ENCODE peak calls at places on chromosomes 5 and 9, in four cellular contexts. I is GM12878, Z is HepG2, Q is K562. J is an unnamed sample.

GRCh38 chr9:70600479-70600878 is 186.0 kb upstream of the KLF9 start:
- DNase-seq in Z (no peak), I (no peak), Q (no peak), J (no peak)

GRCh38 chr9:114124138-114124537 is 25.0 kb upstream of the KIF12 start:
- DNase-seq in Z (no peak), Q (no peak), I (no peak), J (no peak)

GRCh38 chr5:144638802-144639201 is 468.1 kb downstream of the KCTD16 start:
- DNase-seq in Q (no peak), Z (no peak), I (no peak), J (no peak)

GRCh38 chr5:71807909-71808308 is 88.8 kb downstream of the CARTPT start:
- DNase-seq in Q (no peak), Z (no peak), I (no peak), J (no peak)

GRCh38 chr9:29556317-29556716 is 1983.0 kb upstream of the C9orf72 start:
- DNase-seq in I (no peak), Q (no peak), Z (no peak), J (no peak)

GRCh38 chr5:57779383-57780223 is 297.0 kb upstream of the ACTBL2 start:
- DNase-seq in I (no peak), Z (peak; percentile 49), Q (peak; percentile 48), J (peak; percentile 32)

GRCh38 chr5:16656561-16657191 is 39.9 kb upstream of the RETREG1 start:
- DNase-seq in Z (no peak), I (no peak), Q (no peak), J (no peak)

GRCh38 chr9:83649080-83649479 is 26.1 kb downstream of the IDNK start:
- DNase-seq in Z (peak; percentile 51), Q (peak; percentile 72), I (no peak), J (peak; percentile 84)

GRCh38 chr9:129322641-129323375 is 144.7 kb upstream of the IER5L start:
- DNase-seq in I (no peak), Z (no peak), Q (no peak), J (no peak)

GRCh38 chr9:129323376-129323998 is 145.4 kb upstream of the IER5L start:
- DNase-seq in I (no peak), Z (no peak), Q (no peak), J (no peak)

GRCh38 chr9:129324808-129325491 is 146.9 kb upstream of the IER5L start:
- DNase-seq in Z (no peak), Q (no peak), I (no peak), J (no peak)

GRCh38 chr9:129322022-129322621 is 144.1 kb upstream of the IER5L start:
- DNase-seq in Q (no peak), Z (no peak), I (no peak), J (no peak)

GRCh38 chr9:129323999-129324553 is 146.0 kb upstream of the IER5L start:
- DNase-seq in I (no peak), Z (peak; percentile 44), Q (no peak), J (no peak)
- TF ChIP-seq FOXM1 in I (no peak), Z (no peak), Q (no peak), J (no peak)

GRCh38 chr5:111310713-111311620 is 86.8 kb downstream of the CAMK4 start:
- DNase-seq in Z (no peak), I (no peak), Q (no peak), J (no peak)
- TF ChIP-seq FOXM1 in Z (no peak), I (no peak), Q (no peak), J (no peak)

GRCh38 chr9:112443200-112443599 is 43.4 kb upstream of the KIAA1958 start:
- DNase-seq in Z (peak; percentile 16), I (no peak), Q (peak; percentile 37), J (no peak)
- TF ChIP-seq FOXM1 in Z (no peak), I (no peak), Q (no peak), J (no peak)

GRCh38 chr5:59793000-59793399 is 100.5 kb downstream of the PDE4D start:
- DNase-seq in I (no peak), Q (no peak), Z (peak; percentile 10), J (no peak)
- TF ChIP-seq FOXM1 in I (no peak), Q (no peak), Z (no peak), J (no peak)

GRCh38 chr9:133141833-133142594 is 21.0 kb upstream of the RALGDS start:
- DNase-seq in Z (no peak), Q (no peak), I (no peak), J (no peak)
- TF ChIP-seq FOXM1 in Z (no peak), Q (no peak), I (no peak), J (no peak)

GRCh38 chr9:81237565-81238231 is 451.6 kb downstream of the TLE1 start:
- DNase-seq in I (no peak), Q (no peak), Z (peak; percentile 94), J (no peak)
- TF ChIP-seq FOXM1 in I (no peak), Q (no peak), Z (no peak), J (no peak)

DNA sequence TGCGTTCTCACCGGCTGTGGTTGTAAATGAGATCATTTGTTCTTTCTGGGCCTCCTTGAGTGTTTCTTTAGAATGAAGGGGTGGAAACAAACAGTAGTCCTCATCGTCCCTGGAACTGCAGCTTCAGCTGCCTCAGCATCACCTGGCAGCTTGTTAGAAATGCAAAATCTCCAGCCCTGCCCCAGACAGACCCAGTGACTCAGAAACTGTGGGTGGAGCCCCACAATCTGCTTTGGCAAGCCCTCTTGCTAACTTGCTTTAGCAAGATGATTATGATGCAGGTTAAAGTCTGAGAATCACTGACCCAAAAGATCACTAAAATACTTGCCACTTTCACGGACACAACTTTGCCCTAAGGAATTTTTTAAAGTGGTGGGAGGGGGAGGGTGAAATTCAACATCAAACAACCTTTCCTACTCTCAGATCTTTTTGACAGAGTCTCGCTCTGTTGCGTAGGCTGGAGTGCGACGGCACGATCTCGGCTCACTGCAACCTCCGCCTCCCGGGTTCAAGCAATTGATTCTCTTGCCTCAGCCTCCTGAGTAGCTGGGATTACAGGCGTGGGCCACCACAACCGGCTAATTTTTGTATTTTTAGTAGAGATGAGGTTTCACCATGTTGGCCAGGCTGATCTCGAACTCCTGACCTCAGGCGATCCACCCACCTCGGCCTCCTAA is 86.0 kb downstream of the BRINP1 start:
- DNase-seq in I (no peak), Z (no peak), Q (no peak), J (no peak)
- TF ChIP-seq FOXM1 in I (no peak), Z (no peak), Q (no peak), J (no peak)

DNA sequence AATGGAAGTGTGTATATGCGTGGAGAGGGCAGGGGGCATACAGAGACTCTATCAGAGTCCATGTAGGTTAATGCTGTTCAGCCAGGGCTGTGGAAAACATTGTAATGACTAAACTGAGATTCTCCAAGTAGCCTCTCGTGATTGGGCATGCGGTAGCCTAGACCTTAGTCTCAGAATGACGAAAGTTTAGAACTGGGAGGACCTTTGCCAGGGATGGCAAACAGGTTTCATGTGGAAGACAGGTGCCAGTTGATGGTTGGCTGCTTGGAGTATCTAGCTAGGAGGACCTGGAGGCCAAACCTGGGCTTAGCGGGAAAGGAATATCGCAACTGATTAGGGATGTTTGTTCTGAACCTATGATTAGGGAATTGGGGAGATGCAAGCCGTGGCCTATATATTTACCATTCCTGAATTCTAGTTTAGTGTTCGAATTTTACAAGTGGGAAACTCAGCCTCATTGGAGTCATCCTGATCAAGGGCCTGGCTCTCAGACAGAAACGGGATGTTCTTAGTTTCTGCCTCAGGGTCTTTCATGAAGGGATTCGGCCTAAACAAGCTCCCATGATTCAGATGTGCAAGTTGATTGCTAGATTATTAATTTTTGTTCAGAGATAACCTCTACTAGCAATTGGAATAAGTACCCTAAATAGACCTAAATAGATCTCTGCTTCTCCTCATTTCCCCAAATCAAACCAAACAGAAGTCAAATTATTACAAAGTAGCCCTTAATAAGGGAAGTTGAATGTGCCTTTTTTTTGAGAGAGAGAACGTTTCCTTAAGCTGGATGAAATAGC is 26.8 kb upstream of the TJP2 start:
- DNase-seq in Q (no peak), Z (no peak), I (no peak), J (no peak)
- TF ChIP-seq FOXM1 in Q (no peak), Z (no peak), I (no peak), J (no peak)

J was measured in HEK293T.